ENCODE peak calls at places on chromosomes 7 and 10, in nine cellular contexts. B is colonic mucosa, Y is choroid plexus epithelial cell, G is pancreas, D is fibroblast of the aortic adventitia, U is RWPE2, T is stomach, S is testis, V is astrocyte of the spinal cord. R is an unnamed sample.

GRCh38 chr10:944034-944831 is 12.7 kb upstream of the LARP4B start:
- DNase-seq in B (no peak), Y (peak), G (no peak), D (peak), U (no peak), T (peak), S (peak), V (peak), R (peak)

GRCh38 chr10:33199731-33200130 is 134.7 kb downstream of the NRP1 start:
- DNase-seq in B (no peak), Y (no peak), G (no peak), D (no peak), U (no peak), T (no peak), S (no peak), V (no peak), R (no peak)

GRCh38 chr10:57657164-57657765 is 610.4 kb downstream of the IPMK start:
- DNase-seq in B (peak), Y (peak), G (peak), D (peak), U (peak), T (peak), S (peak), V (peak), R (peak)

GRCh38 chr7:151824285-151824950 is 52.5 kb downstream of the PRKAG2 start:
- DNase-seq in B (no peak), Y (no peak), G (no peak), D (no peak), U (no peak), T (no peak), S (no peak), V (no peak), R (no peak)

GRCh38 chr10:76119515-76119914 is 688.1 kb downstream of the LRMDA start:
- DNase-seq in B (no peak), Y (peak), G (no peak), D (peak), U (no peak), T (no peak), S (no peak), V (peak), R (no peak)

GRCh38 chr7:8564296-8564695 is 130.9 kb downstream of the NXPH1 start:
- DNase-seq in B (no peak), Y (no peak), G (no peak), D (no peak), U (no peak), T (no peak), S (no peak), V (no peak), R (no peak)

GRCh38 chr10:132162021-132162531 is 24.7 kb upstream of the DPYSL4 start:
- DNase-seq in B (no peak), Y (no peak), G (peak), D (no peak), U (no peak), T (no peak), S (no peak), V (no peak), R (no peak)

GRCh38 chr7:12212051-12212485 is 974 bp downstream of the TMEM106B start:
- DNase-seq in B (peak), Y (peak), G (no peak), D (peak), U (no peak), T (no peak), S (peak), V (peak), R (no peak)

GRCh38 chr10:100370561-100370975 is 23.5 kb downstream of the SCD start:
- DNase-seq in B (peak), Y (no peak), G (no peak), D (peak), U (no peak), T (no peak), S (no peak), V (peak), R (no peak)

GRCh38 chr7:42272793-42273665 is 36.0 kb upstream of the GLI3 start:
- DNase-seq in B (no peak), Y (peak), G (no peak), D (peak), U (no peak), T (no peak), S (no peak), V (peak), R (peak)

GRCh38 chr7:45217358-45217757 is 59.8 kb downstream of the RAMP3 start:
- DNase-seq in B (no peak), Y (peak), G (peak), D (no peak), U (no peak), T (no peak), S (no peak), V (no peak), R (no peak)

DNA sequence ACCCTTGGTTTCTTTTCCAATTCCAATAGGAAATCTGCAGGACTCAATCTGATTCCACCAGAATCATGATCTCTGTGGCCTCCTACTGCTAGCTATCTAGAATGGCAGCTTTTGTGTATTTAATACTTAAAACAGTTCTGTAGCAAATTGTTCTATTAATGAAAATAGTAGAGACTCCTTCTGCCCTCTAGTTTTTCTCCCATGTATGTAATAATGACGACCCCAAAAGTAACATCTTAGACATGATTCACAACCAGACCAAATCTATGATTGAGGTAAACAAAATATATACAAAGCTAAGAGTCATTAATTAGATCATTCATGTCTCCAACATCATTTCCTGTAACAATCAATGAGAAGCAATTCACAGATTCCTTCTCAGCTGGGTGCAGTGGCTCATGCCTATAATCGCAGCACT is 259.1 kb upstream of the MKLN1 start:
- DNase-seq in B (no peak), Y (peak), G (no peak), D (peak), U (no peak), T (no peak), S (no peak), V (peak), R (no peak)
- TF ChIP-seq CTCF in B (no peak), Y (peak), G (no peak), D (peak), U (no peak), T (no peak), S (no peak), V (peak), R (peak)

GRCh38 chr7:22442887-22443369 is 57.1 kb downstream of the STEAP1B start:
- DNase-seq in B (no peak), Y (no peak), G (no peak), D (no peak), U (no peak), T (no peak), S (no peak), V (no peak), R (no peak)
- H3K4me3 ChIP-seq in B (no peak), Y (no peak), G (no peak), D (no peak), U (no peak), T (no peak), S (no peak), V (no peak), R (no peak)

GRCh38 chr10:19158870-19159269 is 110.3 kb downstream of the MALRD1 start:
- DNase-seq in B (no peak), Y (no peak), G (no peak), D (no peak), U (no peak), T (no peak), S (no peak), V (no peak), R (no peak)
- TF ChIP-seq CTCF in B (no peak), Y (no peak), G (no peak), D (no peak), U (no peak), T (no peak), S (no peak), V (no peak), R (no peak)

DNA sequence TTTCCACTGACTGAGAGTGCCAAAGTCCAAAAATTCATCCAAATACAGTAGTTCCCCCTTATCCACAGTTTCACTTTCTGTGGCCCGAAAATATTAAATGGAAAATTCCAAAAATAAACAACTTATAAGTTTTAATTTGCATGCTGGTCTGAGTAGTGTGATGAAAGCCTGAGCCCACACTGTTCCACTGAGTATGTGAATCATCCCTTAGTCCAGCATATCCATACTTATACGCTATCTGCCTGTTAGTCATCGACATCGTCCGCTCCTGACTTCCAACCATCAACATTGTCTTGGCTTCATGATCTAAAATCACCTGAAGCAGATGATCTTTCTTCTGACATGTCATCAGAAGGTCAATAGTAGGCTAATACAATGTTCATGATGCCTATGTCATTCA is 238.3 kb upstream of the CSTF2T start:
- DNase-seq in B (no peak), Y (peak), G (no peak), D (peak), U (no peak), T (no peak), S (no peak), V (peak), R (no peak)
- H3K4me3 ChIP-seq in B (no peak), Y (peak), G (no peak), D (peak), U (no peak), T (no peak), S (no peak), V (no peak), R (no peak)

GRCh38 chr10:51397695-51398094 is 301.7 kb downstream of the CSTF2T start:
- DNase-seq in B (peak), Y (peak), G (no peak), D (peak), U (no peak), T (peak), S (no peak), V (peak), R (peak)

GRCh38 chr10:51399840-51400239 is 299.6 kb downstream of the CSTF2T start:
- DNase-seq in B (no peak), Y (no peak), G (no peak), D (no peak), U (no peak), T (no peak), S (no peak), V (no peak), R (no peak)

GRCh38 chr10:51405580-51406367 is 293.6 kb downstream of the CSTF2T start:
- DNase-seq in B (no peak), Y (no peak), G (no peak), D (peak), U (no peak), T (no peak), S (peak), V (no peak), R (no peak)

GRCh38 chr10:51400354-51401096 is 298.9 kb downstream of the CSTF2T start:
- DNase-seq in B (no peak), Y (no peak), G (no peak), D (no peak), U (no peak), T (no peak), S (no peak), V (no peak), R (no peak)

GRCh38 chr10:51403522-51403921 is 295.9 kb downstream of the CSTF2T start:
- DNase-seq in B (no peak), Y (no peak), G (no peak), D (no peak), U (no peak), T (no peak), S (no peak), V (no peak), R (no peak)
- TF ChIP-seq CTCF in B (no peak), Y (no peak), G (no peak), D (no peak), U (no peak), T (no peak), S (no peak), V (no peak), R (no peak)

GRCh38 chr7:28904539-28905143 is 53.5 kb downstream of the TRIL start:
- DNase-seq in B (no peak), Y (peak), G (no peak), D (peak), U (no peak), T (no peak), S (no peak), V (no peak), R (no peak)
- H3K4me3 ChIP-seq in B (no peak), Y (peak), G (no peak), D (peak), U (peak), T (peak), S (no peak), V (peak), R (peak)

GRCh38 chr10:70738425-70739121 is 46.6 kb downstream of the TBATA start:
- DNase-seq in B (no peak), Y (no peak), G (no peak), D (no peak), U (no peak), T (no peak), S (no peak), V (no peak), R (no peak)
- TF ChIP-seq CTCF in B (no peak), Y (peak), G (no peak), D (peak), U (no peak), T (no peak), S (no peak), V (peak), R (no peak)

DNA sequence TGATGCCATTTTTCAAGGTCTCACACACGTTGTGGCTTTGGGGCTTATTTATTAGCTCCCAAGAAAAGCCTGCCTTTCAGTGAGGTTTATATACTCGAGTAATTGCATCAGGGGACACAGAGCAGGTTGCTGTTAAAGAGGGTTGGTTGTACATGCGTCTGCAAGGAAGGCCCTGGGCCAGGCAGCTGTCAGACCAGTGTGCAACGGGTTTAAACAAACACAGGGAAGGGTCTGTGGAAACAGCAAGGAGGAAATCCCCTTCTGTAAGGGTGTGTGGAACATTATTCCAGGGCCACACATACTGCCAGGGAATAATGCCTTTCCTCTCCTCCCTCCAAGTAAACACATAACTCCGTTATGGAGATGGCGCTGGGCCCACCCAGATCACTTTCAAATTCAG is 1.7 kb upstream of the CHST15 start:
- DNase-seq in B (no peak), Y (no peak), G (no peak), D (no peak), U (no peak), T (no peak), S (no peak), V (no peak), R (no peak)
- H3K4me3 ChIP-seq in B (no peak), Y (no peak), G (no peak), D (no peak), U (no peak), T (no peak), S (no peak), V (no peak), R (no peak)

GRCh38 chr7:144785491-144785890 is 50.4 kb downstream of the TPK1 start:
- DNase-seq in B (no peak), Y (no peak), G (no peak), D (no peak), U (no peak), T (no peak), S (no peak), V (no peak), R (no peak)

GRCh38 chr7:144784943-144785342 is 50.9 kb downstream of the TPK1 start:
- DNase-seq in B (no peak), Y (peak), G (no peak), D (peak), U (no peak), T (no peak), S (no peak), V (no peak), R (no peak)

GRCh38 chr7:144786079-144786478 is 49.8 kb downstream of the TPK1 start:
- DNase-seq in B (no peak), Y (no peak), G (no peak), D (no peak), U (no peak), T (no peak), S (no peak), V (no peak), R (no peak)

GRCh38 chr7:144786522-144786921 is 49.3 kb downstream of the TPK1 start:
- DNase-seq in B (no peak), Y (peak), G (no peak), D (no peak), U (no peak), T (no peak), S (no peak), V (no peak), R (no peak)

GRCh38 chr7:144787127-144787526 is 48.7 kb downstream of the TPK1 start:
- DNase-seq in B (no peak), Y (peak), G (no peak), D (no peak), U (no peak), T (no peak), S (no peak), V (no peak), R (no peak)
- TF ChIP-seq CTCF in B (no peak), Y (peak), G (no peak), D (no peak), U (peak), T (no peak), S (no peak), V (no peak), R (no peak)

GRCh38 chr10:27620425-27621397 is 116.6 kb downstream of the RAB18 start:
- DNase-seq in B (no peak), Y (no peak), G (no peak), D (peak), U (no peak), T (no peak), S (peak), V (peak), R (peak)
- H3K4me3 ChIP-seq in B (no peak), Y (no peak), G (no peak), D (no peak), U (no peak), T (no peak), S (no peak), V (no peak), R (no peak)